ENCODE peak calls at places on chromosomes 4 and X, in six cellular contexts. One of them, this sample, is unnamed.

GRCh38 chr4:12239897-12240636 is 811.4 kb upstream of the HS3ST1 start:
- DNase-seq in endodermal cell: no peak
- DNase-seq in epithelial cell of esophagus: no peak
- DNase-seq in upper lobe of left lung: no peak
- DNase-seq in kidney: no peak
- DNase-seq in upper lobe of right lung: no peak
- DNase-seq in this sample: no peak

GRCh38 chr4:38173935-38174334 is 213.7 kb downstream of the PTTG2 start:
- DNase-seq in kidney: no peak
- DNase-seq in upper lobe of left lung: no peak
- DNase-seq in upper lobe of right lung: no peak
- DNase-seq in endodermal cell: no peak
- DNase-seq in epithelial cell of esophagus: peak
- DNase-seq in this sample: no peak

GRCh38 chrX:53116101-53116500 is 22.2 kb downstream of the KANTR start:
- DNase-seq in epithelial cell of esophagus: peak
- DNase-seq in kidney: no peak
- DNase-seq in upper lobe of right lung: no peak
- DNase-seq in upper lobe of left lung: no peak
- DNase-seq in endodermal cell: no peak
- DNase-seq in this sample: no peak

GRCh38 chr4:3073158-3074077 is 920 bp downstream of the HTT-AS start:
- DNase-seq in upper lobe of left lung: no peak
- DNase-seq in epithelial cell of esophagus: no peak
- DNase-seq in upper lobe of right lung: no peak
- DNase-seq in kidney: peak
- DNase-seq in endodermal cell: no peak
- DNase-seq in this sample: no peak

GRCh38 chr4:142548491-142548890 is 297.6 kb downstream of the INPP4B start:
- DNase-seq in upper lobe of left lung: no peak
- DNase-seq in upper lobe of right lung: no peak
- DNase-seq in kidney: no peak
- DNase-seq in epithelial cell of esophagus: peak
- DNase-seq in endodermal cell: no peak
- DNase-seq in this sample: no peak

GRCh38 chr4:80878218-80878617 is 152.3 kb upstream of the BMP3 start:
- DNase-seq in kidney: no peak
- DNase-seq in endodermal cell: no peak
- DNase-seq in upper lobe of left lung: no peak
- DNase-seq in epithelial cell of esophagus: no peak
- DNase-seq in upper lobe of right lung: no peak
- DNase-seq in this sample: no peak

GRCh38 chr4:10619220-10619619 is 65.3 kb downstream of the CLNK start:
- DNase-seq in upper lobe of right lung: no peak
- DNase-seq in upper lobe of left lung: no peak
- DNase-seq in kidney: no peak
- DNase-seq in epithelial cell of esophagus: peak
- DNase-seq in endodermal cell: no peak
- DNase-seq in this sample: peak

GRCh38 chrX:2374086-2374485 is 126.7 kb downstream of the DHRSX start:
- DNase-seq in kidney: no peak
- DNase-seq in upper lobe of left lung: no peak
- DNase-seq in upper lobe of right lung: no peak
- DNase-seq in epithelial cell of esophagus: no peak
- DNase-seq in endodermal cell: no peak
- DNase-seq in this sample: no peak

GRCh38 chr4:158856852-158857251 is 88.0 kb downstream of the FNIP2 start:
- DNase-seq in upper lobe of left lung: no peak
- DNase-seq in endodermal cell: no peak
- DNase-seq in upper lobe of right lung: no peak
- DNase-seq in epithelial cell of esophagus: peak
- DNase-seq in kidney: no peak
- DNase-seq in this sample: no peak

GRCh38 chrX:74343327-74343969 is 39.5 kb downstream of the ZCCHC13 start:
- DNase-seq in kidney: no peak
- DNase-seq in upper lobe of right lung: no peak
- DNase-seq in endodermal cell: no peak
- DNase-seq in upper lobe of left lung: no peak
- DNase-seq in epithelial cell of esophagus: no peak
- DNase-seq in this sample: no peak

GRCh38 chr4:52841707-52842456 is 20.2 kb upstream of the RASL11B start:
- DNase-seq in upper lobe of left lung: no peak
- DNase-seq in upper lobe of right lung: no peak
- DNase-seq in kidney: no peak
- DNase-seq in endodermal cell: no peak
- DNase-seq in epithelial cell of esophagus: no peak
- DNase-seq in this sample: no peak

GRCh38 chr4:17111436-17111835 is 213.0 kb upstream of the LDB2 start:
- DNase-seq in kidney: no peak
- DNase-seq in upper lobe of right lung: no peak
- DNase-seq in endodermal cell: no peak
- DNase-seq in upper lobe of left lung: no peak
- DNase-seq in epithelial cell of esophagus: no peak
- DNase-seq in this sample: no peak

GRCh38 chr4:157739237-157739636 is 433.6 kb downstream of the GASK1B start:
- DNase-seq in endodermal cell: no peak
- DNase-seq in upper lobe of left lung: no peak
- DNase-seq in epithelial cell of esophagus: peak
- DNase-seq in kidney: no peak
- DNase-seq in upper lobe of right lung: no peak
- DNase-seq in this sample: no peak

GRCh38 chr4:123127218-123127617 is 204.8 kb upstream of the NUDT6 start:
- DNase-seq in kidney: no peak
- DNase-seq in upper lobe of right lung: no peak
- DNase-seq in endodermal cell: no peak
- DNase-seq in epithelial cell of esophagus: peak
- DNase-seq in upper lobe of left lung: no peak
- DNase-seq in this sample: no peak

GRCh38 chr4:120509719-120510118 is 412.8 kb downstream of the PRDM5 start:
- DNase-seq in endodermal cell: peak
- DNase-seq in kidney: no peak
- DNase-seq in upper lobe of right lung: no peak
- DNase-seq in epithelial cell of esophagus: no peak
- DNase-seq in upper lobe of left lung: no peak
- DNase-seq in this sample: no peak

GRCh38 chrX:37603938-37604409 is 32.5 kb downstream of the LANCL3 start:
- DNase-seq in upper lobe of left lung: no peak
- DNase-seq in upper lobe of right lung: peak
- DNase-seq in kidney: no peak
- DNase-seq in endodermal cell: no peak
- DNase-seq in epithelial cell of esophagus: no peak
- DNase-seq in this sample: no peak

GRCh38 chrX:9464435-9465371 is at the start of gene TBL1X:
- DNase-seq in kidney: peak
- DNase-seq in endodermal cell: peak
- DNase-seq in upper lobe of right lung: peak
- DNase-seq in epithelial cell of esophagus: peak
- DNase-seq in upper lobe of left lung: peak
- DNase-seq in this sample: no peak

GRCh38 chrX:13761606-13762005 is 27.1 kb downstream of the OFD1 start:
- DNase-seq in endodermal cell: peak
- DNase-seq in upper lobe of left lung: no peak
- DNase-seq in epithelial cell of esophagus: peak
- DNase-seq in kidney: no peak
- DNase-seq in upper lobe of right lung: no peak
- DNase-seq in this sample: no peak

GRCh38 chr4:7842384-7843279 is 97.0 kb downstream of the AFAP1 start:
- DNase-seq in upper lobe of right lung: no peak
- DNase-seq in kidney: peak
- DNase-seq in upper lobe of left lung: peak
- DNase-seq in epithelial cell of esophagus: peak
- DNase-seq in endodermal cell: no peak
- DNase-seq in this sample: no peak

GRCh38 chr4:109171098-109171497 is 131.4 kb downstream of the COL25A1 start:
- DNase-seq in epithelial cell of esophagus: peak
- DNase-seq in kidney: no peak
- DNase-seq in upper lobe of left lung: no peak
- DNase-seq in endodermal cell: no peak
- DNase-seq in upper lobe of right lung: no peak
- DNase-seq in this sample: no peak

GRCh38 chrX:100358766-100359165 is 51.3 kb downstream of the PCDH19 start:
- DNase-seq in endodermal cell: no peak
- DNase-seq in upper lobe of right lung: no peak
- DNase-seq in epithelial cell of esophagus: no peak
- DNase-seq in kidney: no peak
- DNase-seq in upper lobe of left lung: no peak
- DNase-seq in this sample: no peak

GRCh38 chr4:43357252-43357974 is 464.9 kb downstream of the GRXCR1 start:
- DNase-seq in upper lobe of left lung: no peak
- DNase-seq in endodermal cell: no peak
- DNase-seq in kidney: no peak
- DNase-seq in upper lobe of right lung: no peak
- DNase-seq in epithelial cell of esophagus: no peak
- DNase-seq in this sample: no peak

GRCh38 chrX:51568586-51568985 is 50.1 kb downstream of the CENPVL3 start:
- DNase-seq in upper lobe of right lung: no peak
- DNase-seq in kidney: no peak
- DNase-seq in endodermal cell: no peak
- DNase-seq in epithelial cell of esophagus: peak
- DNase-seq in upper lobe of left lung: no peak
- DNase-seq in this sample: no peak

GRCh38 chr4:15901996-15902395 is 36.5 kb downstream of the FGFBP1 start:
- DNase-seq in epithelial cell of esophagus: peak
- DNase-seq in endodermal cell: no peak
- DNase-seq in upper lobe of left lung: no peak
- DNase-seq in kidney: no peak
- DNase-seq in upper lobe of right lung: no peak
- DNase-seq in this sample: no peak
- H3K4me3 ChIP-seq in epithelial cell of esophagus: no peak
- H3K4me3 ChIP-seq in endodermal cell: no peak
- H3K4me3 ChIP-seq in upper lobe of left lung: no peak
- H3K4me3 ChIP-seq in kidney: no peak
- H3K4me3 ChIP-seq in upper lobe of right lung: no peak
- H3K4me3 ChIP-seq in this sample: no peak

GRCh38 chr4:27685947-27686346 is 825.3 kb downstream of the STIM2 start:
- DNase-seq in upper lobe of left lung: no peak
- DNase-seq in endodermal cell: no peak
- DNase-seq in kidney: no peak
- DNase-seq in upper lobe of right lung: no peak
- DNase-seq in epithelial cell of esophagus: no peak
- DNase-seq in this sample: no peak

GRCh38 chr4:27684501-27685077 is 823.9 kb downstream of the STIM2 start:
- DNase-seq in endodermal cell: peak
- DNase-seq in upper lobe of right lung: peak
- DNase-seq in kidney: peak
- DNase-seq in epithelial cell of esophagus: peak
- DNase-seq in upper lobe of left lung: no peak
- DNase-seq in this sample: peak
- TF ChIP-seq CTCF in endodermal cell: peak
- TF ChIP-seq CTCF in upper lobe of right lung: peak
- TF ChIP-seq CTCF in kidney: peak
- TF ChIP-seq CTCF in epithelial cell of esophagus: peak
- TF ChIP-seq CTCF in upper lobe of left lung: peak
- TF ChIP-seq CTCF in this sample: peak

GRCh38 chrX:135431886-135432285 is 10.1 kb downstream of the SMIM10L2A start:
- DNase-seq in kidney: no peak
- DNase-seq in upper lobe of right lung: no peak
- DNase-seq in epithelial cell of esophagus: no peak
- DNase-seq in endodermal cell: no peak
- DNase-seq in upper lobe of left lung: no peak
- DNase-seq in this sample: no peak

GRCh38 chrX:135434258-135435138 is 12.8 kb downstream of the SMIM10L2A start:
- DNase-seq in endodermal cell: no peak
- DNase-seq in kidney: peak
- DNase-seq in upper lobe of right lung: peak
- DNase-seq in epithelial cell of esophagus: no peak
- DNase-seq in upper lobe of left lung: peak
- DNase-seq in this sample: no peak

GRCh38 chrX:135433531-135434257 is 11.9 kb downstream of the SMIM10L2A start:
- DNase-seq in kidney: no peak
- DNase-seq in endodermal cell: no peak
- DNase-seq in upper lobe of left lung: peak
- DNase-seq in upper lobe of right lung: peak
- DNase-seq in epithelial cell of esophagus: no peak
- DNase-seq in this sample: no peak

GRCh38 chrX:135432881-135433521 is 11.3 kb downstream of the SMIM10L2A start:
- DNase-seq in epithelial cell of esophagus: no peak
- DNase-seq in kidney: peak
- DNase-seq in upper lobe of right lung: peak
- DNase-seq in upper lobe of left lung: peak
- DNase-seq in endodermal cell: no peak
- DNase-seq in this sample: no peak

GRCh38 chrX:135432453-135432852 is 10.7 kb downstream of the SMIM10L2A start:
- DNase-seq in endodermal cell: no peak
- DNase-seq in upper lobe of left lung: no peak
- DNase-seq in kidney: peak
- DNase-seq in epithelial cell of esophagus: no peak
- DNase-seq in upper lobe of right lung: no peak
- DNase-seq in this sample: no peak
- H3K4me3 ChIP-seq in endodermal cell: no peak
- H3K4me3 ChIP-seq in upper lobe of left lung: no peak
- H3K4me3 ChIP-seq in kidney: no peak
- H3K4me3 ChIP-seq in epithelial cell of esophagus: no peak
- H3K4me3 ChIP-seq in upper lobe of right lung: no peak
- H3K4me3 ChIP-seq in this sample: no peak

GRCh38 chr4:83284161-83285021 is at the start of gene COQ2:
- DNase-seq in epithelial cell of esophagus: peak
- DNase-seq in kidney: peak
- DNase-seq in endodermal cell: peak
- DNase-seq in upper lobe of left lung: peak
- DNase-seq in upper lobe of right lung: peak
- DNase-seq in this sample: peak
- TF ChIP-seq CTCF in epithelial cell of esophagus: peak
- TF ChIP-seq CTCF in kidney: peak
- TF ChIP-seq CTCF in endodermal cell: peak
- TF ChIP-seq CTCF in upper lobe of left lung: no peak
- TF ChIP-seq CTCF in upper lobe of right lung: peak
- TF ChIP-seq CTCF in this sample: peak

GRCh38 chrX:66164470-66164869 is 423 bp downstream of the HEPH start:
- DNase-seq in kidney: no peak
- DNase-seq in upper lobe of right lung: no peak
- DNase-seq in epithelial cell of esophagus: no peak
- DNase-seq in upper lobe of left lung: no peak
- DNase-seq in endodermal cell: no peak
- DNase-seq in this sample: no peak
- H3K4me3 ChIP-seq in kidney: peak
- H3K4me3 ChIP-seq in upper lobe of right lung: peak
- H3K4me3 ChIP-seq in epithelial cell of esophagus: no peak
- H3K4me3 ChIP-seq in upper lobe of left lung: peak
- H3K4me3 ChIP-seq in endodermal cell: peak
- H3K4me3 ChIP-seq in this sample: no peak